ENCODE peak calls at places on chromosomes 5 and 9, in ten cellular contexts. L, K, S, X, T, H, O, Q, A and E are unnamed samples.

GRCh38 chr9:89879276-89879675 is 274.5 kb downstream of the GADD45G start:
- DNase-seq in L (no peak), K (no peak), S (no peak), X (no peak), T (no peak), H (no peak), O (no peak), Q (no peak), A (no peak), E (no peak)

GRCh38 chr9:35791321-35791921 is at the start of gene NPR2:
- DNase-seq in L (peak), K (no peak), S (peak), X (no peak), T (no peak), H (no peak), O (no peak), Q (no peak), A (no peak), E (no peak)

GRCh38 chr5:119302916-119303897 is 52.6 kb upstream of the TNFAIP8 start:
- DNase-seq in L (peak), K (no peak), S (no peak), X (peak), T (peak), H (no peak), O (peak), Q (no peak), A (no peak), E (peak)

GRCh38 chr5:52796507-52797103 is 8.9 kb downstream of the ITGA1 start:
- DNase-seq in L (no peak), K (no peak), S (no peak), X (no peak), T (no peak), H (no peak), O (no peak), Q (no peak), A (no peak), E (no peak)

GRCh38 chr9:71925834-71926233 is 14.4 kb downstream of the C9orf85 start:
- DNase-seq in L (no peak), K (no peak), S (no peak), X (no peak), T (no peak), H (no peak), O (no peak), Q (no peak), A (no peak), E (no peak)

GRCh38 chr9:100498592-100498991 is 25.6 kb downstream of the TMEFF1 start:
- DNase-seq in L (peak), K (no peak), S (no peak), X (no peak), T (no peak), H (no peak), O (peak), Q (no peak), A (no peak), E (no peak)

GRCh38 chr9:80440724-80441123 is 869.0 kb downstream of the TLE4 start:
- DNase-seq in L (no peak), K (no peak), S (no peak), X (no peak), T (no peak), H (no peak), O (peak), Q (no peak), A (no peak), E (no peak)

GRCh38 chr5:122385786-122386185 is 73.7 kb downstream of the SNCAIP start:
- DNase-seq in L (peak), K (no peak), S (no peak), X (no peak), T (no peak), H (no peak), O (no peak), Q (no peak), A (no peak), E (no peak)

GRCh38 chr9:126386088-126386487 is 59.5 kb downstream of the MVB12B start:
- DNase-seq in L (peak), K (no peak), S (no peak), X (no peak), T (no peak), H (no peak), O (no peak), Q (no peak), A (no peak), E (no peak)

GRCh38 chr9:113480612-113481011 is 17.1 kb downstream of the RGS3 start:
- DNase-seq in L (no peak), K (no peak), S (no peak), X (no peak), T (no peak), H (no peak), O (no peak), Q (no peak), A (no peak), E (no peak)

GRCh38 chr5:147084702-147085101 is 150.1 kb upstream of the STK32A start:
- DNase-seq in L (no peak), K (peak), S (peak), X (no peak), T (no peak), H (no peak), O (no peak), Q (no peak), A (no peak), E (no peak)

GRCh38 chr5:60287174-60287771 is 393.7 kb upstream of the PDE4D start:
- DNase-seq in L (no peak), K (no peak), S (no peak), X (no peak), T (peak), H (peak), O (peak), Q (no peak), A (no peak), E (peak)

GRCh38 chr5:2335727-2336515 is 415.6 kb downstream of the IRX2 start:
- DNase-seq in L (no peak), K (no peak), S (no peak), X (no peak), T (no peak), H (no peak), O (no peak), Q (no peak), A (no peak), E (no peak)

GRCh38 chr5:39714036-39714698 is 289.4 kb upstream of the DAB2 start:
- DNase-seq in L (peak), K (no peak), S (no peak), X (peak), T (no peak), H (peak), O (peak), Q (no peak), A (no peak), E (peak)

GRCh38 chr9:121048618-121049017 is 1.5 kb downstream of the C5 start:
- DNase-seq in L (peak), K (no peak), S (no peak), X (no peak), T (no peak), H (no peak), O (no peak), Q (no peak), A (no peak), E (no peak)

GRCh38 chr9:5499889-5500398 is 10.4 kb upstream of the PDCD1LG2 start:
- DNase-seq in L (no peak), K (no peak), S (no peak), X (no peak), T (no peak), H (no peak), O (peak), Q (peak), A (no peak), E (peak)